ENCODE peak calls at places on chromosomes 7 and 10, in eight cellular contexts. One of them, this sample, is unnamed.

GRCh38 chr7:128254470-128254869 is 13.4 kb downstream of the LEP start:
- DNase-seq in midbrain: no peak
- DNase-seq in frontal cortex: no peak
- DNase-seq in neural crest cell: no peak
- DNase-seq in HTR-8/SVneo: no peak
- DNase-seq in stomach: no peak
- DNase-seq in activated CD4-positive, alpha-beta T cell treated with anti-CD3 and anti-CD28 coated beads for 48 hours: no peak
- DNase-seq in stimulated activated CD4-positive, alpha-beta T cell treated with anti-CD3 and anti-CD28 coated beads, Interleukin-4, amount 100 ng/mL, for 4 hours: no peak
- DNase-seq in this sample: no peak

GRCh38 chr7:4270268-4270667 is 411.8 kb upstream of the FOXK1 start:
- DNase-seq in midbrain: no peak
- DNase-seq in frontal cortex: no peak
- DNase-seq in neural crest cell: no peak
- DNase-seq in HTR-8/SVneo: no peak
- DNase-seq in stomach: no peak
- DNase-seq in activated CD4-positive, alpha-beta T cell treated with anti-CD3 and anti-CD28 coated beads for 48 hours: no peak
- DNase-seq in stimulated activated CD4-positive, alpha-beta T cell treated with anti-CD3 and anti-CD28 coated beads, Interleukin-4, amount 100 ng/mL, for 4 hours: no peak
- DNase-seq in this sample: peak

GRCh38 chr7:2198760-2199159 is 34.0 kb downstream of the MAD1L1 start:
- DNase-seq in midbrain: no peak
- DNase-seq in frontal cortex: no peak
- DNase-seq in neural crest cell: no peak
- DNase-seq in HTR-8/SVneo: no peak
- DNase-seq in stomach: no peak
- DNase-seq in activated CD4-positive, alpha-beta T cell treated with anti-CD3 and anti-CD28 coated beads for 48 hours: no peak
- DNase-seq in stimulated activated CD4-positive, alpha-beta T cell treated with anti-CD3 and anti-CD28 coated beads, Interleukin-4, amount 100 ng/mL, for 4 hours: no peak
- DNase-seq in this sample: no peak

GRCh38 chr7:43637114-43637806 is 54.4 kb downstream of the STK17A start:
- DNase-seq in midbrain: no peak
- DNase-seq in frontal cortex: no peak
- DNase-seq in neural crest cell: no peak
- DNase-seq in HTR-8/SVneo: no peak
- DNase-seq in stomach: no peak
- DNase-seq in activated CD4-positive, alpha-beta T cell treated with anti-CD3 and anti-CD28 coated beads for 48 hours: no peak
- DNase-seq in stimulated activated CD4-positive, alpha-beta T cell treated with anti-CD3 and anti-CD28 coated beads, Interleukin-4, amount 100 ng/mL, for 4 hours: no peak
- DNase-seq in this sample: no peak

GRCh38 chr7:74329225-74329624 is 40.0 kb downstream of the CLIP2 start:
- DNase-seq in midbrain: no peak
- DNase-seq in frontal cortex: no peak
- DNase-seq in neural crest cell: no peak
- DNase-seq in HTR-8/SVneo: no peak
- DNase-seq in stomach: no peak
- DNase-seq in activated CD4-positive, alpha-beta T cell treated with anti-CD3 and anti-CD28 coated beads for 48 hours: no peak
- DNase-seq in stimulated activated CD4-positive, alpha-beta T cell treated with anti-CD3 and anti-CD28 coated beads, Interleukin-4, amount 100 ng/mL, for 4 hours: no peak
- DNase-seq in this sample: no peak

GRCh38 chr7:6430271-6430940 is 17.3 kb downstream of the DAGLB start:
- DNase-seq in midbrain: no peak
- DNase-seq in frontal cortex: no peak
- DNase-seq in neural crest cell: no peak
- DNase-seq in HTR-8/SVneo: peak
- DNase-seq in stomach: no peak
- DNase-seq in activated CD4-positive, alpha-beta T cell treated with anti-CD3 and anti-CD28 coated beads for 48 hours: peak
- DNase-seq in stimulated activated CD4-positive, alpha-beta T cell treated with anti-CD3 and anti-CD28 coated beads, Interleukin-4, amount 100 ng/mL, for 4 hours: no peak
- DNase-seq in this sample: no peak

GRCh38 chr7:47654672-47655340 is 72.9 kb upstream of the TNS3 start:
- DNase-seq in midbrain: no peak
- DNase-seq in frontal cortex: no peak
- DNase-seq in neural crest cell: no peak
- DNase-seq in HTR-8/SVneo: no peak
- DNase-seq in stomach: no peak
- DNase-seq in activated CD4-positive, alpha-beta T cell treated with anti-CD3 and anti-CD28 coated beads for 48 hours: no peak
- DNase-seq in stimulated activated CD4-positive, alpha-beta T cell treated with anti-CD3 and anti-CD28 coated beads, Interleukin-4, amount 100 ng/mL, for 4 hours: no peak
- DNase-seq in this sample: no peak

GRCh38 chr10:110747609-110748464 is 103.7 kb downstream of the RBM20 start:
- DNase-seq in midbrain: no peak
- DNase-seq in frontal cortex: no peak
- DNase-seq in neural crest cell: no peak
- DNase-seq in HTR-8/SVneo: no peak
- DNase-seq in stomach: no peak
- DNase-seq in activated CD4-positive, alpha-beta T cell treated with anti-CD3 and anti-CD28 coated beads for 48 hours: no peak
- DNase-seq in stimulated activated CD4-positive, alpha-beta T cell treated with anti-CD3 and anti-CD28 coated beads, Interleukin-4, amount 100 ng/mL, for 4 hours: no peak
- DNase-seq in this sample: no peak

GRCh38 chr10:10418397-10418796 is 599.3 kb upstream of the CELF2 start:
- DNase-seq in midbrain: no peak
- DNase-seq in frontal cortex: no peak
- DNase-seq in neural crest cell: no peak
- DNase-seq in HTR-8/SVneo: no peak
- DNase-seq in stomach: no peak
- DNase-seq in activated CD4-positive, alpha-beta T cell treated with anti-CD3 and anti-CD28 coated beads for 48 hours: peak
- DNase-seq in stimulated activated CD4-positive, alpha-beta T cell treated with anti-CD3 and anti-CD28 coated beads, Interleukin-4, amount 100 ng/mL, for 4 hours: no peak
- DNase-seq in this sample: no peak

GRCh38 chr7:70016044-70016770 is 417.9 kb downstream of the AUTS2 start:
- DNase-seq in midbrain: no peak
- DNase-seq in frontal cortex: no peak
- DNase-seq in neural crest cell: no peak
- DNase-seq in HTR-8/SVneo: peak
- DNase-seq in stomach: no peak
- DNase-seq in activated CD4-positive, alpha-beta T cell treated with anti-CD3 and anti-CD28 coated beads for 48 hours: no peak
- DNase-seq in stimulated activated CD4-positive, alpha-beta T cell treated with anti-CD3 and anti-CD28 coated beads, Interleukin-4, amount 100 ng/mL, for 4 hours: no peak
- DNase-seq in this sample: no peak

GRCh38 chr7:6246257-6246917 is 26.0 kb downstream of the CYTH3 start:
- DNase-seq in midbrain: no peak
- DNase-seq in frontal cortex: no peak
- DNase-seq in neural crest cell: no peak
- DNase-seq in HTR-8/SVneo: no peak
- DNase-seq in stomach: no peak
- DNase-seq in activated CD4-positive, alpha-beta T cell treated with anti-CD3 and anti-CD28 coated beads for 48 hours: no peak
- DNase-seq in stimulated activated CD4-positive, alpha-beta T cell treated with anti-CD3 and anti-CD28 coated beads, Interleukin-4, amount 100 ng/mL, for 4 hours: no peak
- DNase-seq in this sample: no peak

GRCh38 chr10:11610151-11610854 is 1.1 kb downstream of the USP6NL start:
- DNase-seq in midbrain: peak
- DNase-seq in frontal cortex: no peak
- DNase-seq in neural crest cell: no peak
- DNase-seq in HTR-8/SVneo: no peak
- DNase-seq in stomach: no peak
- DNase-seq in activated CD4-positive, alpha-beta T cell treated with anti-CD3 and anti-CD28 coated beads for 48 hours: no peak
- DNase-seq in stimulated activated CD4-positive, alpha-beta T cell treated with anti-CD3 and anti-CD28 coated beads, Interleukin-4, amount 100 ng/mL, for 4 hours: no peak
- DNase-seq in this sample: no peak

GRCh38 chr7:26898917-26899316 is 34.5 kb upstream of the SKAP2 start:
- DNase-seq in midbrain: no peak
- DNase-seq in frontal cortex: no peak
- DNase-seq in neural crest cell: no peak
- DNase-seq in HTR-8/SVneo: no peak
- DNase-seq in stomach: no peak
- DNase-seq in activated CD4-positive, alpha-beta T cell treated with anti-CD3 and anti-CD28 coated beads for 48 hours: no peak
- DNase-seq in stimulated activated CD4-positive, alpha-beta T cell treated with anti-CD3 and anti-CD28 coated beads, Interleukin-4, amount 100 ng/mL, for 4 hours: no peak
- DNase-seq in this sample: no peak

GRCh38 chr7:79084423-79084822 is 369.0 kb downstream of the MAGI2 start:
- DNase-seq in midbrain: no peak
- DNase-seq in frontal cortex: no peak
- DNase-seq in neural crest cell: no peak
- DNase-seq in HTR-8/SVneo: no peak
- DNase-seq in stomach: no peak
- DNase-seq in activated CD4-positive, alpha-beta T cell treated with anti-CD3 and anti-CD28 coated beads for 48 hours: no peak
- DNase-seq in stimulated activated CD4-positive, alpha-beta T cell treated with anti-CD3 and anti-CD28 coated beads, Interleukin-4, amount 100 ng/mL, for 4 hours: no peak
- DNase-seq in this sample: no peak

GRCh38 chr10:127919418-127920191 is 12.7 kb downstream of the PTPRE start:
- DNase-seq in midbrain: peak
- DNase-seq in frontal cortex: no peak
- DNase-seq in neural crest cell: no peak
- DNase-seq in HTR-8/SVneo: peak
- DNase-seq in stomach: no peak
- DNase-seq in activated CD4-positive, alpha-beta T cell treated with anti-CD3 and anti-CD28 coated beads for 48 hours: no peak
- DNase-seq in stimulated activated CD4-positive, alpha-beta T cell treated with anti-CD3 and anti-CD28 coated beads, Interleukin-4, amount 100 ng/mL, for 4 hours: no peak
- DNase-seq in this sample: no peak

GRCh38 chr7:44236333-44236728 is 35.6 kb downstream of the YKT6 start:
- DNase-seq in midbrain: no peak
- DNase-seq in frontal cortex: no peak
- DNase-seq in neural crest cell: no peak
- DNase-seq in HTR-8/SVneo: no peak
- DNase-seq in stomach: no peak
- DNase-seq in activated CD4-positive, alpha-beta T cell treated with anti-CD3 and anti-CD28 coated beads for 48 hours: no peak
- DNase-seq in stimulated activated CD4-positive, alpha-beta T cell treated with anti-CD3 and anti-CD28 coated beads, Interleukin-4, amount 100 ng/mL, for 4 hours: no peak
- DNase-seq in this sample: no peak

GRCh38 chr10:114195079-114195478 is 15.9 kb downstream of the TDRD1 start:
- DNase-seq in midbrain: no peak
- DNase-seq in frontal cortex: no peak
- DNase-seq in neural crest cell: no peak
- DNase-seq in HTR-8/SVneo: no peak
- DNase-seq in stomach: no peak
- DNase-seq in activated CD4-positive, alpha-beta T cell treated with anti-CD3 and anti-CD28 coated beads for 48 hours: no peak
- DNase-seq in stimulated activated CD4-positive, alpha-beta T cell treated with anti-CD3 and anti-CD28 coated beads, Interleukin-4, amount 100 ng/mL, for 4 hours: no peak
- DNase-seq in this sample: no peak

GRCh38 chr10:90652519-90652918 is 205.3 kb downstream of the HTR7 start:
- DNase-seq in midbrain: no peak
- DNase-seq in frontal cortex: no peak
- DNase-seq in neural crest cell: no peak
- DNase-seq in HTR-8/SVneo: peak
- DNase-seq in stomach: no peak
- DNase-seq in activated CD4-positive, alpha-beta T cell treated with anti-CD3 and anti-CD28 coated beads for 48 hours: no peak
- DNase-seq in stimulated activated CD4-positive, alpha-beta T cell treated with anti-CD3 and anti-CD28 coated beads, Interleukin-4, amount 100 ng/mL, for 4 hours: no peak
- DNase-seq in this sample: no peak

GRCh38 chr10:12502526-12503274 is 153.4 kb downstream of the CAMK1D start:
- DNase-seq in midbrain: no peak
- DNase-seq in frontal cortex: no peak
- DNase-seq in neural crest cell: no peak
- DNase-seq in HTR-8/SVneo: no peak
- DNase-seq in stomach: no peak
- DNase-seq in activated CD4-positive, alpha-beta T cell treated with anti-CD3 and anti-CD28 coated beads for 48 hours: no peak
- DNase-seq in stimulated activated CD4-positive, alpha-beta T cell treated with anti-CD3 and anti-CD28 coated beads, Interleukin-4, amount 100 ng/mL, for 4 hours: no peak
- DNase-seq in this sample: no peak

GRCh38 chr7:156777364-156778069 is 115.5 kb downstream of the LMBR1 start:
- DNase-seq in midbrain: no peak
- DNase-seq in frontal cortex: no peak
- DNase-seq in neural crest cell: no peak
- DNase-seq in HTR-8/SVneo: no peak
- DNase-seq in stomach: no peak
- DNase-seq in activated CD4-positive, alpha-beta T cell treated with anti-CD3 and anti-CD28 coated beads for 48 hours: peak
- DNase-seq in stimulated activated CD4-positive, alpha-beta T cell treated with anti-CD3 and anti-CD28 coated beads, Interleukin-4, amount 100 ng/mL, for 4 hours: peak
- DNase-seq in this sample: no peak

GRCh38 chr10:21475393-21475792 is 50.1 kb downstream of the SKIDA1 start:
- DNase-seq in midbrain: no peak
- DNase-seq in frontal cortex: no peak
- DNase-seq in neural crest cell: no peak
- DNase-seq in HTR-8/SVneo: no peak
- DNase-seq in stomach: no peak
- DNase-seq in activated CD4-positive, alpha-beta T cell treated with anti-CD3 and anti-CD28 coated beads for 48 hours: no peak
- DNase-seq in stimulated activated CD4-positive, alpha-beta T cell treated with anti-CD3 and anti-CD28 coated beads, Interleukin-4, amount 100 ng/mL, for 4 hours: no peak
- DNase-seq in this sample: peak

GRCh38 chr7:39042706-39043105 is 65.0 kb downstream of the POU6F2 start:
- DNase-seq in midbrain: no peak
- DNase-seq in frontal cortex: no peak
- DNase-seq in neural crest cell: no peak
- DNase-seq in HTR-8/SVneo: no peak
- DNase-seq in stomach: no peak
- DNase-seq in activated CD4-positive, alpha-beta T cell treated with anti-CD3 and anti-CD28 coated beads for 48 hours: no peak
- DNase-seq in stimulated activated CD4-positive, alpha-beta T cell treated with anti-CD3 and anti-CD28 coated beads, Interleukin-4, amount 100 ng/mL, for 4 hours: no peak
- DNase-seq in this sample: no peak

GRCh38 chr10:2925631-2926030 is 141.7 kb upstream of the PFKP start:
- DNase-seq in midbrain: no peak
- DNase-seq in frontal cortex: no peak
- DNase-seq in neural crest cell: no peak
- DNase-seq in HTR-8/SVneo: no peak
- DNase-seq in stomach: peak
- DNase-seq in activated CD4-positive, alpha-beta T cell treated with anti-CD3 and anti-CD28 coated beads for 48 hours: no peak
- DNase-seq in stimulated activated CD4-positive, alpha-beta T cell treated with anti-CD3 and anti-CD28 coated beads, Interleukin-4, amount 100 ng/mL, for 4 hours: no peak
- DNase-seq in this sample: no peak

GRCh38 chr7:129828989-129829676 is 123.6 kb downstream of the UBE2H start:
- DNase-seq in midbrain: no peak
- DNase-seq in frontal cortex: no peak
- DNase-seq in neural crest cell: no peak
- DNase-seq in HTR-8/SVneo: no peak
- DNase-seq in stomach: no peak
- DNase-seq in activated CD4-positive, alpha-beta T cell treated with anti-CD3 and anti-CD28 coated beads for 48 hours: peak
- DNase-seq in stimulated activated CD4-positive, alpha-beta T cell treated with anti-CD3 and anti-CD28 coated beads, Interleukin-4, amount 100 ng/mL, for 4 hours: no peak
- DNase-seq in this sample: no peak

GRCh38 chr7:121302214-121302745 is 26.5 kb upstream of the WNT16 start:
- DNase-seq in midbrain: no peak
- DNase-seq in frontal cortex: no peak
- DNase-seq in neural crest cell: no peak
- DNase-seq in HTR-8/SVneo: no peak
- DNase-seq in stomach: no peak
- DNase-seq in activated CD4-positive, alpha-beta T cell treated with anti-CD3 and anti-CD28 coated beads for 48 hours: peak
- DNase-seq in stimulated activated CD4-positive, alpha-beta T cell treated with anti-CD3 and anti-CD28 coated beads, Interleukin-4, amount 100 ng/mL, for 4 hours: no peak
- DNase-seq in this sample: no peak

GRCh38 chr7:30865821-30866220 is 45.8 kb upstream of the AQP1 start:
- DNase-seq in midbrain: no peak
- DNase-seq in frontal cortex: no peak
- DNase-seq in neural crest cell: no peak
- DNase-seq in HTR-8/SVneo: no peak
- DNase-seq in stomach: no peak
- DNase-seq in activated CD4-positive, alpha-beta T cell treated with anti-CD3 and anti-CD28 coated beads for 48 hours: no peak
- DNase-seq in stimulated activated CD4-positive, alpha-beta T cell treated with anti-CD3 and anti-CD28 coated beads, Interleukin-4, amount 100 ng/mL, for 4 hours: no peak
- DNase-seq in this sample: no peak

GRCh38 chr7:75743455-75743859 is 4.7 kb upstream of the HIP1 start:
- DNase-seq in midbrain: no peak
- DNase-seq in frontal cortex: no peak
- DNase-seq in neural crest cell: no peak
- DNase-seq in HTR-8/SVneo: no peak
- DNase-seq in stomach: no peak
- DNase-seq in activated CD4-positive, alpha-beta T cell treated with anti-CD3 and anti-CD28 coated beads for 48 hours: no peak
- DNase-seq in stimulated activated CD4-positive, alpha-beta T cell treated with anti-CD3 and anti-CD28 coated beads, Interleukin-4, amount 100 ng/mL, for 4 hours: no peak
- DNase-seq in this sample: no peak

GRCh38 chr7:2659556-2660358 is 28.0 kb downstream of the TTYH3 start:
- DNase-seq in midbrain: no peak
- DNase-seq in frontal cortex: no peak
- DNase-seq in neural crest cell: no peak
- DNase-seq in HTR-8/SVneo: no peak
- DNase-seq in stomach: no peak
- DNase-seq in activated CD4-positive, alpha-beta T cell treated with anti-CD3 and anti-CD28 coated beads for 48 hours: no peak
- DNase-seq in stimulated activated CD4-positive, alpha-beta T cell treated with anti-CD3 and anti-CD28 coated beads, Interleukin-4, amount 100 ng/mL, for 4 hours: no peak
- DNase-seq in this sample: no peak

GRCh38 chr7:22110881-22111280 is 165.2 kb upstream of the CDCA7L start:
- DNase-seq in midbrain: peak
- DNase-seq in frontal cortex: no peak
- DNase-seq in neural crest cell: no peak
- DNase-seq in HTR-8/SVneo: no peak
- DNase-seq in stomach: no peak
- DNase-seq in activated CD4-positive, alpha-beta T cell treated with anti-CD3 and anti-CD28 coated beads for 48 hours: no peak
- DNase-seq in stimulated activated CD4-positive, alpha-beta T cell treated with anti-CD3 and anti-CD28 coated beads, Interleukin-4, amount 100 ng/mL, for 4 hours: no peak
- DNase-seq in this sample: peak

GRCh38 chr10:125000366-125001312 is 58.7 kb downstream of the ZRANB1 start:
- DNase-seq in midbrain: peak
- DNase-seq in frontal cortex: no peak
- DNase-seq in neural crest cell: peak
- DNase-seq in HTR-8/SVneo: no peak
- DNase-seq in stomach: peak
- DNase-seq in activated CD4-positive, alpha-beta T cell treated with anti-CD3 and anti-CD28 coated beads for 48 hours: no peak
- DNase-seq in stimulated activated CD4-positive, alpha-beta T cell treated with anti-CD3 and anti-CD28 coated beads, Interleukin-4, amount 100 ng/mL, for 4 hours: no peak
- DNase-seq in this sample: no peak

GRCh38 chr7:91520645-91521044 is 256.4 kb downstream of the FZD1 start:
- DNase-seq in midbrain: no peak
- DNase-seq in frontal cortex: no peak
- DNase-seq in neural crest cell: no peak
- DNase-seq in HTR-8/SVneo: no peak
- DNase-seq in stomach: no peak
- DNase-seq in activated CD4-positive, alpha-beta T cell treated with anti-CD3 and anti-CD28 coated beads for 48 hours: no peak
- DNase-seq in stimulated activated CD4-positive, alpha-beta T cell treated with anti-CD3 and anti-CD28 coated beads, Interleukin-4, amount 100 ng/mL, for 4 hours: no peak
- DNase-seq in this sample: no peak

GRCh38 chr10:78211476-78212110 is 177.9 kb downstream of the RPS24 start:
- DNase-seq in midbrain: peak
- DNase-seq in frontal cortex: peak
- DNase-seq in neural crest cell: peak
- DNase-seq in HTR-8/SVneo: peak
- DNase-seq in stomach: no peak
- DNase-seq in activated CD4-positive, alpha-beta T cell treated with anti-CD3 and anti-CD28 coated beads for 48 hours: peak
- DNase-seq in stimulated activated CD4-positive, alpha-beta T cell treated with anti-CD3 and anti-CD28 coated beads, Interleukin-4, amount 100 ng/mL, for 4 hours: no peak
- DNase-seq in this sample: no peak

GRCh38 chr7:157801971-157802675 is 465.3 kb downstream of the DNAJB6 start:
- DNase-seq in midbrain: no peak
- DNase-seq in frontal cortex: no peak
- DNase-seq in neural crest cell: no peak
- DNase-seq in HTR-8/SVneo: no peak
- DNase-seq in stomach: no peak
- DNase-seq in activated CD4-positive, alpha-beta T cell treated with anti-CD3 and anti-CD28 coated beads for 48 hours: no peak
- DNase-seq in stimulated activated CD4-positive, alpha-beta T cell treated with anti-CD3 and anti-CD28 coated beads, Interleukin-4, amount 100 ng/mL, for 4 hours: no peak
- DNase-seq in this sample: no peak

GRCh38 chr10:34567854-34568253 is 247.2 kb downstream of the PARD3 start:
- DNase-seq in midbrain: no peak
- DNase-seq in frontal cortex: no peak
- DNase-seq in neural crest cell: no peak
- DNase-seq in HTR-8/SVneo: no peak
- DNase-seq in stomach: no peak
- DNase-seq in activated CD4-positive, alpha-beta T cell treated with anti-CD3 and anti-CD28 coated beads for 48 hours: no peak
- DNase-seq in stimulated activated CD4-positive, alpha-beta T cell treated with anti-CD3 and anti-CD28 coated beads, Interleukin-4, amount 100 ng/mL, for 4 hours: no peak
- DNase-seq in this sample: no peak

This sample was measured in left lobe of liver.